ENCODE peak calls at places on chromosomes 4 and X, in six cellular contexts. O is activated CD8-positive, alpha-beta T cell treated with anti-CD3 and anti-CD28 coated beads, Interleukin-2, amount 10 ng/mL, durations not matched to agents 7 days and 5 days; M is C1 segment of cervical spinal cord; U is ELF-1; I is CD8-positive, alpha-beta memory T cell; S is activated B cell treated with CpG ODN at 0.5 μM for 24 hours. G is an unnamed sample.

GRCh38 chr4:38449506-38450174 is 214.4 kb upstream of the KLF3 start:
- DNase-seq in M (no peak), S (no peak), I (no peak), O (no peak), U (no peak), G (no peak)

GRCh38 chrX:81377329-81377728 is 175.4 kb downstream of the SH3BGRL start:
- DNase-seq in O (no peak), U (no peak), S (no peak), M (no peak), I (no peak), G (no peak)

GRCh38 chr4:142818009-142818408 is 28.1 kb downstream of the INPP4B start:
- DNase-seq in S (no peak), U (no peak), I (no peak), O (no peak), M (no peak), G (no peak)

GRCh38 chrX:48676893-48677270 is 6.7 kb upstream of the WAS start:
- DNase-seq in S (peak), I (peak), O (no peak), U (no peak), M (no peak), G (no peak)

GRCh38 chrX:39869846-39870601 is 227.7 kb downstream of the BCOR start:
- DNase-seq in U (no peak), M (no peak), S (no peak), I (peak), O (peak), G (peak)

GRCh38 chrX:136711147-136711546 is 63.2 kb downstream of the CD40LG start:
- DNase-seq in I (no peak), S (no peak), M (no peak), O (no peak), U (peak), G (no peak)

GRCh38 chr4:163613375-163613774 is 118.9 kb downstream of the TMA16 start:
- DNase-seq in S (no peak), M (no peak), O (no peak), I (no peak), U (no peak), G (no peak)

GRCh38 chrX:40471965-40472648 is 108.7 kb upstream of the ATP6AP2 start:
- DNase-seq in U (peak), S (peak), M (no peak), O (peak), I (no peak), G (peak)